ENCODE peak calls at places on chromosomes 3 and 15, in four cellular contexts. M is head of caudate nucleus, D is iPS DF 6.9, O is dermis microvascular lymphatic vessel endothelial cell. Z is an unnamed sample.

GRCh38 chr15:63202858-63203257 is 13.5 kb downstream of the RAB8B start:
- DNase-seq in M (no peak), D (no peak), O (peak), Z (no peak)

GRCh38 chr3:9324944-9325343 is 37.9 kb upstream of the THUMPD3 start:
- DNase-seq in M (no peak), D (no peak), O (no peak), Z (no peak)

GRCh38 chr15:78422571-78423340 is 15.3 kb upstream of the IREB2 start:
- DNase-seq in M (peak), D (no peak), O (peak), Z (peak)

GRCh38 chr3:150599611-150600297 is 3.4 kb upstream of the SELENOT start:
- DNase-seq in M (no peak), D (peak), O (peak), Z (no peak)

GRCh38 chr15:51104512-51104911 is 9.8 kb upstream of the TNFAIP8L3 start:
- DNase-seq in M (no peak), D (no peak), O (no peak), Z (no peak)

GRCh38 chr3:44509985-44510360 is 32.5 kb upstream of the ZNF445 start:
- DNase-seq in M (no peak), D (no peak), O (peak), Z (no peak)

GRCh38 chr15:43126358-43126757 is 7.0 kb upstream of the TMEM62 start:
- DNase-seq in M (no peak), D (no peak), O (no peak), Z (no peak)

GRCh38 chr15:60815321-60815720 is 336.4 kb upstream of the ICE2 start:
- DNase-seq in M (no peak), D (no peak), O (no peak), Z (no peak)

GRCh38 chr3:169813757-169814517 is 1.2 kb upstream of the LRRC34 start:
- DNase-seq in M (peak), D (peak), O (peak), Z (peak)

GRCh38 chr15:100384108-100384410 is 42.3 kb upstream of the ADAMTS17 start:
- DNase-seq in M (no peak), D (no peak), O (no peak), Z (no peak)

GRCh38 chr3:65558821-65559220 is 479.9 kb downstream of the MAGI1 start:
- DNase-seq in M (no peak), D (no peak), O (no peak), Z (no peak)

GRCh38 chr3:197748597-197749314 is 927 bp upstream of the FYTTD1 start:
- DNase-seq in M (no peak), D (no peak), O (no peak), Z (no peak)

GRCh38 chr15:79179108-79179561 is 88.6 kb upstream of the RASGRF1 start:
- DNase-seq in M (no peak), D (no peak), O (peak), Z (no peak)

GRCh38 chr15:72796515-72797337 is 13.2 kb upstream of the ADPGK start:
- DNase-seq in M (peak), D (no peak), O (peak), Z (no peak)

GRCh38 chr15:73231661-73232443 is 136.9 kb downstream of the HCN4 start:
- DNase-seq in M (no peak), D (no peak), O (no peak), Z (no peak)

GRCh38 chr15:59008086-59008485 is 20.6 kb downstream of the RNF111 start:
- DNase-seq in M (no peak), D (no peak), O (no peak), Z (no peak)

GRCh38 chr3:54427501-54427900 is 305.1 kb downstream of the CACNA2D3 start:
- DNase-seq in M (no peak), D (no peak), O (no peak), Z (no peak)

GRCh38 chr3:45337839-45338470 is 50.4 kb upstream of the LARS2 start:
- DNase-seq in M (peak), D (no peak), O (no peak), Z (no peak)

GRCh38 chr3:7710284-7710683 is 791.3 kb upstream of the LMCD1 start:
- DNase-seq in M (no peak), D (no peak), O (peak), Z (no peak)

GRCh38 chr15:60701261-60702019 is 222.5 kb upstream of the ICE2 start:
- DNase-seq in M (no peak), D (no peak), O (peak), Z (no peak)

GRCh38 chr15:63860161-63860954 is 26.6 kb upstream of the HERC1 start:
- DNase-seq in M (no peak), D (no peak), O (no peak), Z (no peak)

GRCh38 chr3:152524198-152525140 is 255.7 kb downstream of the MBNL1 start:
- DNase-seq in M (peak), D (no peak), O (peak), Z (no peak)

GRCh38 chr3:185473290-185473815 is 25.5 kb downstream of the TMEM41A start:
- DNase-seq in M (peak), D (no peak), O (no peak), Z (no peak)

GRCh38 chr15:91864669-91865068 is 11.2 kb downstream of the SLCO3A1 start:
- DNase-seq in M (no peak), D (no peak), O (no peak), Z (no peak)

GRCh38 chr3:42498034-42498433 is 4.4 kb upstream of the VIPR1 start:
- DNase-seq in M (no peak), D (no peak), O (no peak), Z (no peak)

GRCh38 chr15:64437982-64438381 is 22.4 kb upstream of the ZNF609 start:
- DNase-seq in M (no peak), D (no peak), O (no peak), Z (no peak)

GRCh38 chr3:46565607-46566039 is 479 bp downstream of the LRRC2 start:
- DNase-seq in M (no peak), D (no peak), O (peak), Z (peak)

GRCh38 chr3:161221881-161222600 is 930 bp downstream of the NMD3 start:
- DNase-seq in M (no peak), D (no peak), O (peak), Z (no peak)

GRCh38 chr15:42603978-42604377 is 28.6 kb downstream of the STARD9 start:
- DNase-seq in M (no peak), D (no peak), O (no peak), Z (no peak)

GRCh38 chr3:66991478-66991877 is 6.6 kb upstream of the KBTBD8 start:
- DNase-seq in M (no peak), D (no peak), O (peak), Z (no peak)

GRCh38 chr15:62153228-62153627 is 11.9 kb downstream of the C2CD4B start:
- DNase-seq in M (no peak), D (no peak), O (no peak), Z (no peak)

GRCh38 chr3:51988286-51989146 is 5.2 kb downstream of the ACY1 start:
- DNase-seq in M (no peak), D (no peak), O (no peak), Z (no peak)

Z was measured in H1.